ENCODE peak calls at places on chromosome 6, in seven cellular contexts. Z is GM12865; G is lower lobe of right lung; X is brain microvascular endothelial cell; Y is CD8-positive, alpha-beta T cell; K is fibroblast of mammary gland; S is stomach. C is an unnamed sample.

GRCh38 chr6:23280445-23280844 is 711.1 kb downstream of the HDGFL1 start:
- DNase-seq in X (no peak), Z (no peak), G (no peak), Y (no peak), K (peak), S (no peak), C (no peak)

GRCh38 chr6:157260735-157261134 is 62.6 kb downstream of the TMEM242 start:
- DNase-seq in Y (no peak), S (no peak), K (no peak), X (no peak), G (no peak), Z (no peak), C (no peak)

GRCh38 chr6:110746680-110747079 is 68.6 kb downstream of the CDK19 start:
- DNase-seq in G (no peak), K (no peak), Y (no peak), S (no peak), X (peak), Z (no peak), C (no peak)

GRCh38 chr6:147177286-147177685 is 26.9 kb upstream of the STXBP5 start:
- DNase-seq in K (peak), S (no peak), X (no peak), G (no peak), Z (no peak), Y (no peak), C (peak)

GRCh38 chr6:80605165-80605989 is 498.9 kb downstream of the BCKDHB start:
- DNase-seq in S (no peak), X (peak), Y (no peak), G (no peak), Z (peak), K (peak), C (peak)

GRCh38 chr6:5121479-5121878 is 36.3 kb downstream of the PPP1R3G start:
- DNase-seq in X (no peak), Z (no peak), G (no peak), K (no peak), Y (no peak), S (no peak), C (no peak)

GRCh38 chr6:157665172-157665571 is 157.9 kb upstream of the SNX9 start:
- DNase-seq in K (no peak), Z (no peak), G (no peak), S (no peak), X (no peak), Y (no peak), C (no peak)

GRCh38 chr6:10441004-10441654 is 26.3 kb upstream of the TFAP2A start:
- DNase-seq in G (no peak), X (peak), K (peak), S (no peak), Y (no peak), Z (no peak), C (peak)

GRCh38 chr6:150511313-150511712 is 88.4 kb upstream of the PLEKHG1 start:
- DNase-seq in S (no peak), X (no peak), Z (peak), K (no peak), G (no peak), Y (no peak), C (no peak)

GRCh38 chr6:84263557-84263956 is 36.1 kb upstream of the CEP162 start:
- DNase-seq in Z (no peak), S (no peak), Y (no peak), K (no peak), X (peak), G (no peak), C (peak)

GRCh38 chr6:44339763-44340625 is 2.5 kb upstream of the SPATS1 start:
- DNase-seq in K (peak), X (peak), S (no peak), G (no peak), Z (no peak), Y (no peak), C (peak)

DNA sequence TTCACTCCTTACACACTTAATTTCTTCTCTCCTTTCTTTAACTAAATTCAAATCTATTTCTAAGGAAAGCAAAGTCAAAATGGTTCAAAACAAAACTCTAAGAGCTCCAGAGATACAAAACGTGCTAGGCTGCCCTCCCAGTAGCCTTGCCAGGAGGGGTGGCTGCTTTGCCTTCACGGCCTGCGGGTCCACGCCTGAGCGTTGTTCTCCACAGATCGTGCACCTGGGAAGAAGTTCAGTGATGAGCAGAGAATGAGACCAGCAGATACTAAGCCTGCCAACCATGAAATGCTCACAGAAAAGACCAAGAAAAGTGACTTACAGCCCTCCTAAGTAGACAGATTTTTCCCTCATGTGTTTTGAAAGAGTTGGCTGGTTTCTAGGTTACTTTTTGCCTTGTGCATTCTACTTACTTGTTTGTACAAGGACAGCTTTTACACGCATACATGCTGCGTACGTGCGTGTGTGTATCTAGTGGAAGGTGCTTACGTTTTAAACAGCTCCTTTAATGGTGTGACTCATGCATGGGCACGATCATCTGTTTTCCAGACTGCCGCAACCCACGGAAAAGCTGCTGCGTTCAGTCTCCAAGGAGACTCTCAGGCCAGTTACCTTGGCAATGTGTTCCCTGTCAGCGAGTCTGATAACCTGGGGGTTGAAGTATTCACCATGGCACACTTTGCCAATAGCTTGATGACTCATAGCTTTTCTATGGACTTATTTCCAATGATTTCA is 32.4 kb upstream of the PBOV1 start:
- DNase-seq in Z (no peak), X (no peak), G (peak), K (peak), Y (no peak), S (peak), C (peak)
- H3K4me3 ChIP-seq in Z (no peak), X (no peak), G (no peak), K (no peak), Y (no peak), S (no peak), C (no peak)

GRCh38 chr6:35497571-35498406 is 910 bp upstream of the TEAD3 start:
- DNase-seq in S (peak), G (peak), Z (no peak), X (peak), K (peak), Y (peak), C (peak)

GRCh38 chr6:35496851-35497570 is at the start of gene TEAD3:
- DNase-seq in G (peak), Y (peak), X (peak), S (peak), K (peak), Z (peak), C (peak)

GRCh38 chr6:35495258-35496035 is 1.4 kb downstream of the TEAD3 start:
- DNase-seq in G (no peak), K (no peak), X (no peak), S (no peak), Y (no peak), Z (no peak), C (no peak)

GRCh38 chr6:35494161-35494563 is 2.7 kb downstream of the TEAD3 start:
- DNase-seq in Y (no peak), Z (no peak), G (no peak), S (no peak), K (no peak), X (no peak), C (no peak)

DNA sequence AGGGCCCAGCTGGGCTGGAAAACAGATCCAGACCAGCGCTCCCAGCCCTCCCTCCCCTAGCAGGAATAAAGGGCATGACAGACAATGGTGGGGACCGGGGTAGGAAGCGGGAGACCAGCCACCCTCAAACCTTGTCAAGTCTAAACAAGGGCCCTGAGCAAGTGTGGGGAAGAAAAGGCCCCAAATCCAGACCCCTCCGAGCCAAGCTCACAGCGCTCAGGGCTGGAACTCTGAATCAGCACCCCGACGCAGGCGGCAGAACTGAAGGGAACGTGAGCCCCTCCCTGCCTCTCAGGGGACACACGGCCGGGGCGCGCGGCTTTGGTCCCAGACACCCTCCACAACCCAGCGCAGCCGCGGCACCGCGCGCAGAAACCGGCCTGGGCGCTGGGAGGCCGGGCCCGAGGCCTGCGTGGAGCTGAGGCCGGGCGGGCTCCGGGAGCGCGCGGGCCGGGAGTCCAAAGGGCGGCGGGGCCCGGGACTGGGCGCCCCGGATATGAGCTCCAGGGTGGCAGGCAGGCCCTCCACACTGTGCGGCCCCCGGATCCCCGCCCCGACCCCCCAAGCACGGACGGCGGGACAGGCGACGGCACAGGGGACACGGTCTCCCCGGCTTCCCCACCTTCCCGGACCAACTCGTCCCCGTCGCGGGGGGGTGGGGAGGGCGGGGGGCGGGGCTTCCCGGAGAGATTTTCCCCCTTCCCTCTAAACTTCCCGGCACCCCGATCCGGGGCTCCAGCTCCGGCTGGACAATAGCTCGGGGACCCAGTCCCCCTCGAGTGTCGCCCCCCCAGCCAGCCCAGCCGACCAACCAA is 636 bp downstream of the TEAD3 start:
- DNase-seq in X (no peak), G (no peak), S (peak), Y (no peak), Z (no peak), K (no peak), C (no peak)
- TF ChIP-seq CTCF in X (peak), G (no peak), S (no peak), Y (no peak), Z (no peak), K (no peak), C (no peak)

GRCh38 chr6:53792016-53792415 is 2.8 kb upstream of the LRRC1 start:
- DNase-seq in K (peak), X (peak), S (no peak), Z (no peak), G (no peak), Y (no peak), C (no peak)

GRCh38 chr6:53794073-53794719 is 609 bp upstream of the LRRC1 start:
- DNase-seq in Z (peak), Y (peak), S (peak), X (peak), K (peak), G (peak), C (peak)

GRCh38 chr6:53793318-53793975 is 1.4 kb upstream of the LRRC1 start:
- DNase-seq in Z (peak), S (peak), Y (no peak), K (peak), G (peak), X (peak), C (peak)

GRCh38 chr6:53794720-53795253 is at the start of gene LRRC1:
- DNase-seq in X (peak), Y (peak), K (peak), G (peak), Z (peak), S (peak), C (peak)

GRCh38 chr6:53792973-53793317 is 1.9 kb upstream of the LRRC1 start:
- DNase-seq in X (no peak), Z (no peak), G (no peak), Y (no peak), S (no peak), K (no peak), C (no peak)
- H3K4me3 ChIP-seq in X (peak), Z (no peak), G (peak), Y (no peak), S (peak), K (peak), C (no peak)

GRCh38 chr6:160691617-160692016 is 10.4 kb upstream of the PLG start:
- DNase-seq in Y (no peak), G (no peak), X (no peak), S (no peak), Z (no peak), K (no peak), C (no peak)

GRCh38 chr6:160690458-160690857 is 11.6 kb upstream of the PLG start:
- DNase-seq in S (no peak), Y (no peak), Z (no peak), X (no peak), K (no peak), G (no peak), C (no peak)

GRCh38 chr6:160697826-160698225 is 4.2 kb upstream of the PLG start:
- DNase-seq in Z (no peak), S (no peak), K (no peak), Y (no peak), G (no peak), X (no peak), C (no peak)

DNA sequence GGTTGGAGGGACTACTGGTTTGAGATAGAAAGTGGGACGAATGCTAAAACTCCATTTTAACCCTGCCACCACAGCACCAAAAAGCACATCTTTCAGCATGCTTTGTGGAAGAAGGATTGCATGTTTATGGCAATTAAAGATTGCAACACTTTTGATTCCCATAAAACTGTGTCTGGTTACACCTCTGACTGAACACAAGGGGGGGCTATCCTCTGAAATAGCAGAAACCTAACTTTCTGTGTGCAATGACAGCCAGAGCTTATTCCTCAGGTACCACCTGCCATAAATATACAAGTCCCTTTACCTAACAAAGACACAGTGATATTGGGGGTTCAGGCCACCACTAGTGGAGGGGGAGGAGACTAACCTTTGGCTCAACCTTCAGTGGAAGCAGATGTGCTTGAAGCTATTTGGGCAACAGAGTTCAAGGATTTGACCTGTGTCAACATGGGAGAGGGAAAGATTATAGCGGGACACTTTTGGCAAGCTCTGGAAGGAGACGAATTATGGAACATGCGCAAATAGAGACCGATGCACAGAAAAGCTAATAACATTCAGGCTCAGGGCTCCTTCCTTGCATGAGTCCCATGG is 9.6 kb upstream of the PLG start:
- DNase-seq in Z (peak), K (no peak), X (no peak), G (no peak), Y (no peak), S (no peak), C (no peak)
- TF ChIP-seq CTCF in Z (peak), K (no peak), X (no peak), G (no peak), Y (no peak), S (no peak), C (no peak)

GRCh38 chr6:28005124-28005662 is 48.2 kb downstream of the OR2B6 start:
- DNase-seq in S (no peak), G (no peak), Y (no peak), X (no peak), K (peak), Z (no peak), C (no peak)
- H3K4me3 ChIP-seq in S (no peak), G (no peak), Y (no peak), X (no peak), K (no peak), Z (no peak), C (no peak)

DNA sequence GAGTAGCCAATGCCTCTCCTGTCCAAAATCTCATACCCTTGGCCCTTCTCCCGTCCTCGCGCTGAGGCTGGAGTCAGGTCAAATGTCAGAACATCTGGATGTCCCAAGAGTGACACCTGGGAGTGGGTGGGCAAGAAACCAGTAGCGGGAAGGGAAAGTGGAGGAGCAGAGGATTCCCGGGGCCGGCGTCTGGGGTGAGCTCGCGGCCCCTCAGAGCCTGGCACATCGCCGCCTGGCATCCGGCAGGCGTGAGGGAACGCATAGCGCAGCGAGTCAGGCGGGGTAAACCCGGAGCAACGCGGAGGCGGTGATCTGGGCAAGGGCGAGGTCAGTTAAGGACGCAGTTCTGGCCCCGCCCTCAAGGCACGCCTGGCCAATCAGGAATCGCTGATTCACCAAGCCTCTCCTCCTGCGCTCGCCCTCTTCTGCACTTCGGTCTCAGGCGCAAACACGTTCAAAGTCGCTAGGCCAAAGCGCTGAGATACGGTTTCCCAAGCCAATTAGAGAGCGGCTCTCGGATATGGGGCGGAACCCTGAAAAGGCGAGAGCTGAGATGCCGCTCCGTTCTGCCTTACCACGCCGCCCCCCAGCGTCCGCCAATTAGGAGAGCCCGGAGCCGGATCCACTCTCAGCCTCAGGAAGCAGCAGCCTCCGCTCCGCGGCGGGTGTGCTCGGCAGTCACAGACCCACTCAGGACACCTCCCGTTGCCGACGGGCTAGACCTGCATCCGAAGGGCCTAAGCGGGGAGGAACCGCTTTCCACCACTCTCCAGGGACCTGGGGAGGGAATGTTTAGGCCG is 22.5 kb downstream of the VPS52 start:
- DNase-seq in X (peak), K (peak), Y (peak), Z (peak), S (peak), G (peak), C (peak)
- TF ChIP-seq CTCF in X (no peak), K (no peak), Y (no peak), Z (no peak), S (no peak), G (peak), C (peak)

GRCh38 chr6:45420083-45420908 is 42.6 kb upstream of the SUPT3H start:
- DNase-seq in G (peak), S (no peak), Y (peak), Z (no peak), X (peak), K (peak), C (peak)
- H3K4me3 ChIP-seq in G (peak), S (peak), Y (peak), Z (no peak), X (peak), K (peak), C (peak)

GRCh38 chr6:140670013-140670412 is 1295.6 kb upstream of the CITED2 start:
- DNase-seq in G (no peak), Z (no peak), S (no peak), X (no peak), K (peak), Y (no peak), C (peak)

GRCh38 chr6:140669321-140669720 is 1294.9 kb upstream of the CITED2 start:
- DNase-seq in S (no peak), Y (no peak), X (peak), G (no peak), Z (no peak), K (no peak), C (peak)

GRCh38 chr6:140671926-140672325 is 1297.5 kb upstream of the CITED2 start:
- DNase-seq in Y (no peak), Z (no peak), X (peak), G (no peak), S (no peak), K (peak), C (peak)
- TF ChIP-seq CTCF in Y (no peak), Z (no peak), X (peak), G (no peak), S (no peak), K (peak), C (peak)